ENCODE peak calls at places on chromosomes 16 and 17, in five cellular contexts. S, N, Q, C and D are unnamed samples. For H3K4me1, the result is how much of the 10 kb centered on the place peaks cover.

GRCh38 chr16:66170989-66171388 is 195.5 kb upstream of the CDH5 start:
- DNase-seq in S (no peak), N (no peak), Q (no peak), C (no peak), D (no peak)

GRCh38 chr16:9437115-9437514 is 345.7 kb downstream of the HAPSTR1 start:
- DNase-seq in S (no peak), N (no peak), Q (peak), C (no peak), D (no peak)

GRCh38 chr17:75288784-75289121 is 480 bp downstream of the SLC25A19 start:
- DNase-seq in S (peak), N (no peak), Q (peak), C (no peak), D (no peak)

GRCh38 chr17:40480501-40481003 is 20.9 kb downstream of the TNS4 start:
- DNase-seq in S (no peak), N (no peak), Q (peak), C (no peak), D (no peak)

GRCh38 chr16:12260647-12261262 is 284.2 kb downstream of the SNX29 start:
- DNase-seq in S (peak), N (no peak), Q (peak), C (peak), D (no peak)

GRCh38 chr17:80921159-80921558 is 70.5 kb upstream of the CHMP6 start:
- DNase-seq in S (no peak), N (no peak), Q (no peak), C (no peak), D (no peak)

GRCh38 chr17:37713028-37713431 is 31.8 kb downstream of the HNF1B start:
- DNase-seq in S (no peak), N (no peak), Q (no peak), C (no peak), D (no peak)

GRCh38 chr16:72422308-72422897 is 250.4 kb upstream of the PMFBP1 start:
- DNase-seq in S (no peak), N (no peak), Q (no peak), C (no peak), D (no peak)

GRCh38 chr17:33039874-33040273 is 48.2 kb downstream of the SPACA3 start:
- DNase-seq in S (no peak), N (no peak), Q (no peak), C (peak), D (no peak)

GRCh38 chr17:55154101-55154500 is 110.7 kb upstream of the HLF start:
- DNase-seq in S (no peak), N (no peak), Q (no peak), C (no peak), D (no peak)

GRCh38 chr16:52863000-52863399 is 189.7 kb downstream of the CHD9NB start:
- DNase-seq in S (no peak), N (no peak), Q (no peak), C (no peak), D (no peak)

GRCh38 chr16:77739493-77739892 is 17.2 kb downstream of the NUDT7 start:
- DNase-seq in S (no peak), N (peak), Q (no peak), C (no peak), D (no peak)

GRCh38 chr16:1019234-1019933 is 37.8 kb downstream of the SOX8 start:
- DNase-seq in S (no peak), N (no peak), Q (no peak), C (no peak), D (peak)

GRCh38 chr17:31744541-31744951 is 114.5 kb downstream of the COPRS start:
- DNase-seq in S (no peak), N (no peak), Q (no peak), C (peak), D (no peak)

GRCh38 chr16:86020971-86021370 is 122.0 kb downstream of the IRF8 start:
- DNase-seq in S (no peak), N (no peak), Q (no peak), C (no peak), D (no peak)

GRCh38 chr17:9973689-9974459 is 68.8 kb upstream of the RCVRN start:
- DNase-seq in S (no peak), N (no peak), Q (no peak), C (peak), D (no peak)

GRCh38 chr17:75542728-75543336 is 17.3 kb downstream of the LLGL2 start:
- DNase-seq in S (no peak), N (no peak), Q (no peak), C (no peak), D (no peak)

GRCh38 chr16:797686-798085 is 2.8 kb downstream of the GNG13 start:
- DNase-seq in S (no peak), N (no peak), Q (no peak), C (no peak), D (no peak)

GRCh38 chr17:33651631-33652030 is 358.5 kb upstream of the ASIC2 start:
- DNase-seq in S (no peak), N (no peak), Q (peak), C (peak), D (no peak)

GRCh38 chr17:82787081-82787848 is 35.4 kb downstream of the TBCD start:
- DNase-seq in S (no peak), N (no peak), Q (no peak), C (no peak), D (no peak)

GRCh38 chr17:4658478-4659305 is 17.2 kb upstream of the ALOX15 start:
- DNase-seq in S (no peak), N (no peak), Q (no peak), C (peak), D (no peak)

GRCh38 chr17:4940625-4941021 is 555 bp downstream of the RNF167 start:
- DNase-seq in S (no peak), N (no peak), Q (no peak), C (no peak), D (no peak)

GRCh38 chr17:57256708-57257112 is 387 bp downstream of the MSI2 start:
- DNase-seq in S (no peak), N (no peak), Q (no peak), C (peak), D (no peak)

GRCh38 chr17:40696651-40697072 is 6.9 kb downstream of the KRT24 start:
- DNase-seq in S (no peak), N (no peak), Q (no peak), C (no peak), D (no peak)

GRCh38 chr16:18938986-18939385 is 12.8 kb upstream of the SMG1 start:
- DNase-seq in S (no peak), N (peak), Q (no peak), C (no peak), D (no peak)

GRCh38 chr16:3080024-3080423 is 14.6 kb downstream of the IL32 start:
- DNase-seq in S (no peak), N (no peak), Q (no peak), C (no peak), D (no peak)

GRCh38 chr17:73605444-73605843 is 38.8 kb downstream of the SDK2 start:
- DNase-seq in S (no peak), N (no peak), Q (no peak), C (no peak), D (no peak)

GRCh38 chr17:73600103-73600871 is 44.0 kb downstream of the SDK2 start:
- DNase-seq in S (no peak), N (no peak), Q (no peak), C (no peak), D (no peak)

GRCh38 chr17:73609078-73609477 is 35.2 kb downstream of the SDK2 start:
- DNase-seq in S (no peak), N (no peak), Q (no peak), C (no peak), D (no peak)

GRCh38 chr17:73604046-73604445 is 40.2 kb downstream of the SDK2 start:
- DNase-seq in S (no peak), N (no peak), Q (no peak), C (no peak), D (no peak)

DNA sequence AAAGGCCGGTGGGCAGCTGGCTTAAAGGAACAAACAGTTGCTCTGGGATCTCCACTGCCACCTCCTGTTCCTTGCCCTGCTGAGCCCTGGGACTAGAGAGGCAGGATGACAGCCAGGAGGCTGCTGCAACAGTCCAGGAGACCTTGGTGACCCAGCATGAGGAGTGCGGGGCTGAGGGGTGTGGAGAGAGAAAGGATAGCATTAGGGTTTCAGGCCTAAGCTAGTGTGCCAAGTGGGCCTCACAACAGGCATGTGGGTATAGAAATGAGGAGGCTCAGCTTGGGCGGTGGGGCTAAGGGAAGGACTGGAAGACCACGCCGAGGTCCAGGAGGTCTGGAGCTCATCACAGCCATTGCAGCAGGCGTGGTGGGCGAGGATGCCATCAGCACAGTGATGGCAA is 39.8 kb downstream of the SDK2 start:
- DNase-seq in S (no peak), N (no peak), Q (no peak), C (no peak), D (no peak)
- H2BK12ac ChIP-seq in S (no peak), N (no peak), Q (no peak), C (no peak), D (no peak)

GRCh38 chr17:58338907-58339774 is 10.5 kb upstream of the TSPOAP1 start:
- DNase-seq in S (peak), N (no peak), Q (peak), C (peak), D (no peak)

GRCh38 chr17:58338454-58338841 is 9.9 kb upstream of the TSPOAP1 start:
- DNase-seq in S (no peak), N (no peak), Q (no peak), C (no peak), D (no peak)

GRCh38 chr17:58341861-58342475 is 10.0 kb downstream of the SUPT4H1 start:
- DNase-seq in S (no peak), N (no peak), Q (no peak), C (no peak), D (no peak)

GRCh38 chr17:58339775-58340622 is 11.4 kb upstream of the TSPOAP1 start:
- DNase-seq in S (no peak), N (peak), Q (no peak), C (no peak), D (no peak)

GRCh38 chr17:58340623-58340876 is 11.5 kb downstream of the SUPT4H1 start:
- DNase-seq in S (no peak), N (no peak), Q (no peak), C (no peak), D (no peak)
- H3K4me1 ChIP-seq in S (under half), N (under half), Q (under half), C (under half), D (under half)

DNA sequence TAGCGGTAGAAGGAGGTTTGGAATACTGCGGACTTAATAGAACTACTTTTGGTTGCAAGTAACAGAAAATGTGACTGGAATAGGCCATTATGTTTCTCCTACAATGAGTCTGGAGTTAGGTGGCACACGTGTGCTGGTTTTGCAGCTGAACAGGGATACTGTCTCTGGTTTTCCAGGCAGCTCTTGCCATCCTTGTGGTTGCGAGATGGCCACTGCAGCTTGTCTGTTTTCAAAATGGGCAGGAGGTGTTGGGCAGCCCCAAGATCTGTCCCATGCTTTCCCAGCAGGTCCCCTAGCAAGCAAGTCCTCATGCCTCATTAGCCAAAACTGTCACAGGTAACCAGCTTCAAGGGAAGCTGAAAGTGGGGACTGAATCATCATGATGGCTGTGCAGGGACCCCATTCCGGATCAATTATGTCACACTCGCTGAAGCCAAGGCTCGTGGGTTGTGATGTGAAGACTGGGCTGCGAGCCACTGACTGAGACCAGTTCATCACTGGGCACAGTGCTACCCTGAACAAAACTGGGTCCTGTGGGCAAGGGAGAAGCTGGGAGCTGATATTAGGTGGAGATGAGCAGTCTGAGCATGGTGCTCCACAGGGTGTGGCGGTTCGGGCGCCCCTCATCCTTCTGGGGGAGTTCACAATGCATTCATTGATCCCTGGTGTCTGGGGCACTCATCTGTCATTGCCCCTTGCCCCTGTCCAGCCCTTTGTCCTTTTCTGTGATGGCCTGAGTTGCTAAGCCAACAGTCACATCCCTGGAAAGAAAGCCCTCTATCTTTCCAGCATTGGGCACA is 82.1 kb downstream of the KSR1 start:
- DNase-seq in S (no peak), N (no peak), Q (no peak), C (no peak), D (no peak)
- H3K27ac ChIP-seq in S (no peak), N (no peak), Q (no peak), C (no peak), D (no peak)

GRCh38 chr16:87645802-87646201 is 43.5 kb downstream of the JPH3 start:
- DNase-seq in S (no peak), N (no peak), Q (no peak), C (no peak), D (no peak)
- H2BK12ac ChIP-seq in S (no peak), N (no peak), Q (no peak), C (no peak), D (no peak)